ENCODE peak calls at places on chromosomes 12 and 14, in five cellular contexts. T is testis, E is tibial artery, A is endodermal cell, K is heart left ventricle. M is an unnamed sample.

GRCh38 chr14:78291958-78292357 is 121.8 kb downstream of the NRXN3 start:
- DNase-seq in T (no peak), E (no peak), A (no peak), K (no peak), M (no peak)

GRCh38 chr12:96195845-96196451 is 1.8 kb downstream of the ELK3 start:
- DNase-seq in T (no peak), E (no peak), A (peak; percentile 87), K (peak; percentile 37), M (no peak)

GRCh38 chr12:112261559-112261958 is 120.7 kb downstream of the HECTD4 start:
- DNase-seq in T (no peak), E (no peak), A (peak; percentile 85), K (no peak), M (no peak)

GRCh38 chr12:65896743-65897142 is 72.5 kb downstream of the HMGA2 start:
- DNase-seq in T (no peak), E (no peak), A (no peak), K (no peak), M (no peak)

GRCh38 chr12:49030714-49031572 is 12.4 kb upstream of the PRKAG1 start:
- DNase-seq in T (no peak), E (no peak), A (no peak), K (no peak), M (no peak)

GRCh38 chr12:104180389-104180788 is 35.2 kb upstream of the TXNRD1 start:
- DNase-seq in T (no peak), E (no peak), A (no peak), K (no peak), M (no peak)

GRCh38 chr14:70822706-70823185 is 13.4 kb upstream of the MAP3K9 start:
- DNase-seq in T (peak; percentile 40), E (no peak), A (peak; percentile 94), K (peak; percentile 32), M (no peak)

GRCh38 chr14:79551591-79551990 is 659.7 kb downstream of the DIO2 start:
- DNase-seq in T (no peak), E (no peak), A (no peak), K (no peak), M (no peak)

GRCh38 chr12:65675141-65675621 is 149.1 kb upstream of the HMGA2 start:
- DNase-seq in T (no peak), E (no peak), A (no peak), K (no peak), M (no peak)

GRCh38 chr14:73815849-73816816 is 35.5 kb upstream of the PTGR2 start:
- DNase-seq in T (no peak), E (no peak), A (no peak), K (no peak), M (no peak)

GRCh38 chr12:94650143-94651056 is at the start of gene TMCC3:
- DNase-seq in T (peak; percentile 43), E (peak; percentile 78), A (peak; percentile 81), K (peak; percentile 65), M (peak; percentile 70)

GRCh38 chr14:81127785-81128184 is 93.0 kb downstream of the GTF2A1 start:
- DNase-seq in T (no peak), E (no peak), A (no peak), K (no peak), M (no peak)

GRCh38 chr14:79544671-79545070 is 666.6 kb downstream of the DIO2 start:
- DNase-seq in T (no peak), E (no peak), A (no peak), K (no peak), M (no peak)

GRCh38 chr12:65765436-65765813 is 58.9 kb upstream of the HMGA2 start:
- DNase-seq in T (no peak), E (no peak), A (no peak), K (no peak), M (no peak)

GRCh38 chr14:60197629-60198318 is 32.6 kb upstream of the DHRS7 start:
- DNase-seq in T (no peak), E (no peak), A (no peak), K (no peak), M (no peak)

GRCh38 chr14:29576997-29577396 is 350.6 kb downstream of the PRKD1 start:
- DNase-seq in T (no peak), E (no peak), A (no peak), K (no peak), M (no peak)

GRCh38 chr12:1544991-1545700 is 49.2 kb downstream of the FBXL14 start:
- DNase-seq in T (no peak), E (no peak), A (peak; percentile 24), K (no peak), M (no peak)

GRCh38 chr12:46354799-46355194 is 17.8 kb downstream of the SLC38A2 start:
- DNase-seq in T (no peak), E (no peak), A (peak; percentile 40), K (no peak), M (no peak)

GRCh38 chr12:123681605-123682004 is 10.7 kb downstream of the TCTN2 start:
- DNase-seq in T (no peak), E (no peak), A (no peak), K (no peak), M (no peak)

GRCh38 chr12:48768147-48768546 is 20.7 kb downstream of the ADCY6 start:
- DNase-seq in T (no peak), E (no peak), A (peak; percentile 80), K (no peak), M (no peak)

GRCh38 chr12:59548930-59549329 is 46.9 kb upstream of the SLC16A7 start:
- DNase-seq in T (no peak), E (no peak), A (peak; percentile 60), K (no peak), M (no peak)

GRCh38 chr12:64039285-64039871 is 182.7 kb downstream of the KICS2 start:
- DNase-seq in T (no peak), E (no peak), A (no peak), K (peak; percentile 30), M (no peak)

GRCh38 chr12:89861086-89861485 is 152.4 kb upstream of the ATP2B1 start:
- DNase-seq in T (no peak), E (no peak), A (no peak), K (no peak), M (no peak)

GRCh38 chr14:105195533-105196227 is 14.6 kb upstream of the NUDT14 start:
- DNase-seq in T (no peak), E (no peak), A (no peak), K (no peak), M (no peak)
- H3K27me3 ChIP-seq in T (no peaks in the 10 kb centered on the region), E (peaks cover 95% of the 10 kb centered on the region), A (no peaks in the 10 kb centered on the region), K (peaks cover 47% of the 10 kb centered on the region), M (peaks cover 21% of the 10 kb centered on the region)

GRCh38 chr14:99156814-99157213 is 115.2 kb downstream of the BCL11B start:
- DNase-seq in T (peak; percentile 7), E (no peak), A (peak; percentile 0), K (no peak), M (no peak)
- H3K27me3 ChIP-seq in T (no peaks in the 10 kb centered on the region), E (peaks cover 26% of the 10 kb centered on the region), A (no peaks in the 10 kb centered on the region), K (peaks cover 36% of the 10 kb centered on the region), M (no peaks in the 10 kb centered on the region)

DNA sequence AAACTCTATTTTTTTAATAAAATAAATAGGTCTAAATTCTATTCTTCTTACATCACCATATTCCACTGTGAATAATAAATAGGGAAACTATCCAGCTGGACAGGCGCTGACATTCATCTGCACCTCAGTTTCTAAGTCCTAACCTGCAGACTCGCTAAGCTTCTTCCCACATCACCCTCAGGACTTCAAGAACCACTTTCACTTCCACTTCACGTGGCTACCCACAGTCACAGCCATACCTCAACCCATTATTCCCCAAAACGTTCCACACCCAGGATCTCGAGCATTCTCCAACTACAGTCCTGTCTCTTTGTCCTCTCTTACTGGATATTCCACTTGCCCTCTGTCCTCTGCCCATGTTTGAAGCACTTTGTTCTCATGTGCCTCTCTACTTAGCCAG is 71.1 kb downstream of the C2CD5 start:
- DNase-seq in T (no peak), E (no peak), A (no peak), K (no peak), M (no peak)
- H3K27me3 ChIP-seq in T (no peaks in the 10 kb centered on the region), E (no peaks in the 10 kb centered on the region), A (no peaks in the 10 kb centered on the region), K (no peaks in the 10 kb centered on the region), M (no peaks in the 10 kb centered on the region)

GRCh38 chr12:54028324-54029201 is at the start of gene HOXC6:
- DNase-seq in T (peak; percentile 59), E (peak; percentile 40), A (peak; percentile 80), K (no peak), M (no peak)
- H3K27me3 ChIP-seq in T (no peaks in the 10 kb centered on the region), E (no peaks in the 10 kb centered on the region), A (peaks cover 100% of the 10 kb centered on the region), K (peaks cover 100% of the 10 kb centered on the region), M (peaks cover 93% of the 10 kb centered on the region)

DNA sequence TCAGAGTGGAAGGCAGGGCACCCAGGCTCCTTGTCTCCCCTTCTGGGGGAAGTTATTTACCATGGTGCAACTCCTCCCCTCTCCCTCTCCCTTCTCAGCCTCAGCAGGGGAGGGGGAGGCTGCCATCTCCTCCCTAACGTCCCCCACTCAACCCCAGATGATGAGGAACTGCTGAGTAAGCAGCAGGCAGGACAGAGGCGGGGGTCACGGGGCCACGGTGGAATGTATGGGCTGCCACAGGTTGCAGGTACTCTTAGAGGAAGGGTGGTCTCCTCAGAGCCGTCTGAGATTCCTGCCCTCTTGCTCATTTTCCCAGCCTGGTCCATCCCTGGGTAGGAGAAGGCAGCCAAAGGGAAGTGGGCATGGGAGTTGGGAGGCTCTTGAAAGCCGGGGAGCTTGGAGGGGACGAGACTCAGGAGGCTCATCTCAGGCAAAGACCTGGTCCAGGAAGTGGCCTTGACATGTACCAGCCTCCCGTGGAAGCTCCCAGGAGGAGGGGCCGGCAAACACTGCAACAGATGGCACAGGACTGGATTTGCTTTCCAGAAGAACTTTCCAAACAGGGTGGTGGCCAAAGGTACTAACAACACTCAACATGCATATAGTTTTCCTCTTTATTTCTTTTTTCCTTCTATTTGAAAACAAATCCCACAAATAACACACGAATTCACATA is 19.0 kb downstream of the RIN3 start:
- DNase-seq in T (peak; percentile 77), E (no peak), A (no peak), K (no peak), M (no peak)
- H3K27me3 ChIP-seq in T (no peaks in the 10 kb centered on the region), E (no peaks in the 10 kb centered on the region), A (no peaks in the 10 kb centered on the region), K (no peaks in the 10 kb centered on the region), M (no peaks in the 10 kb centered on the region)